ENCODE peak calls at places on chromosome 15, in four cellular contexts. A is glutamatergic neuron, O is GM20000, K is fibroblast of the aortic adventitia. T is an unnamed sample.

GRCh38 chr15:76391847-76392246 is 55.3 kb downstream of the ISL2 start:
- DNase-seq in A (no peak), O (no peak), K (peak), T (no peak)

GRCh38 chr15:29838352-29839010 is 16.2 kb upstream of the TJP1 start:
- DNase-seq in A (no peak), O (no peak), K (no peak), T (no peak)

GRCh38 chr15:90230071-90230494 is 3.7 kb downstream of the CIB1 start:
- DNase-seq in A (no peak), O (no peak), K (no peak), T (no peak)

GRCh38 chr15:40873625-40874561 is at the start of gene RHOV:
- DNase-seq in A (peak), O (peak), K (no peak), T (peak)

GRCh38 chr15:59456114-59456513 is 18.1 kb downstream of the FAM81A start:
- DNase-seq in A (no peak), O (no peak), K (no peak), T (no peak)

GRCh38 chr15:32669870-32670623 is 28.5 kb downstream of the SCG5 start:
- DNase-seq in A (peak), O (no peak), K (peak), T (no peak)

GRCh38 chr15:66269326-66270090 is 16.0 kb upstream of the MEGF11 start:
- DNase-seq in A (no peak), O (no peak), K (no peak), T (no peak)

GRCh38 chr15:25859838-25860645 is 3.1 kb downstream of the ATP10A start:
- DNase-seq in A (no peak), O (no peak), K (peak), T (no peak)

GRCh38 chr15:71342658-71343057 is 227.4 kb downstream of the THSD4 start:
- DNase-seq in A (no peak), O (no peak), K (no peak), T (no peak)

GRCh38 chr15:98648654-98649537 is 557 bp downstream of the IGF1R start:
- DNase-seq in A (peak), O (peak), K (peak), T (no peak)

GRCh38 chr15:92909131-92909781 is 9.1 kb downstream of the CHD2 start:
- DNase-seq in A (no peak), O (no peak), K (peak), T (no peak)

GRCh38 chr15:36185845-36186244 is 393.6 kb upstream of the CDIN1 start:
- DNase-seq in A (no peak), O (no peak), K (no peak), T (no peak)

GRCh38 chr15:57387011-57387410 is 10.7 kb downstream of the CGNL1 start:
- DNase-seq in A (no peak), O (no peak), K (no peak), T (no peak)

GRCh38 chr15:69393831-69394491 is 20.2 kb upstream of the KIF23 start:
- DNase-seq in A (no peak), O (no peak), K (no peak), T (no peak)

GRCh38 chr15:36965561-36966342 is 134.6 kb downstream of the MEIS2 start:
- DNase-seq in A (no peak), O (no peak), K (peak), T (no peak)

GRCh38 chr15:65862682-65863081 is 6.6 kb upstream of the RAB11A start:
- DNase-seq in A (peak), O (peak), K (peak), T (peak)

GRCh38 chr15:68586274-68586961 is 7.6 kb downstream of the CORO2B start:
- DNase-seq in A (peak), O (no peak), K (peak), T (no peak)

GRCh38 chr15:43185161-43186002 is at the start of gene CCNDBP1:
- DNase-seq in A (peak), O (peak), K (peak), T (peak)

GRCh38 chr15:25436707-25437106 is 2.1 kb downstream of the UBE3A start:
- DNase-seq in A (no peak), O (no peak), K (no peak), T (no peak)

GRCh38 chr15:61841461-61841860 is 218.8 kb downstream of the VPS13C start:
- DNase-seq in A (no peak), O (no peak), K (no peak), T (no peak)

GRCh38 chr15:36363335-36363734 is 216.1 kb upstream of the CDIN1 start:
- DNase-seq in A (no peak), O (no peak), K (peak), T (no peak)

GRCh38 chr15:100020181-100020580 is 286.9 kb upstream of the LYSMD4 start:
- DNase-seq in A (no peak), O (no peak), K (no peak), T (no peak)

GRCh38 chr15:92677998-92678397 is 22.4 kb upstream of the FAM174B start:
- DNase-seq in A (no peak), O (no peak), K (no peak), T (no peak)

GRCh38 chr15:45341775-45342174 is 36.6 kb downstream of the GATM start:
- DNase-seq in A (no peak), O (no peak), K (no peak), T (no peak)

GRCh38 chr15:64738231-64739095 is 36.9 kb downstream of the RBPMS2 start:
- DNase-seq in A (peak), O (no peak), K (no peak), T (no peak)

GRCh38 chr15:40909662-40910625 is 15.7 kb downstream of the VPS18 start:
- DNase-seq in A (no peak), O (no peak), K (peak), T (peak)

GRCh38 chr15:52677593-52677992 is 1.6 kb downstream of the ATOSA start:
- DNase-seq in A (no peak), O (peak), K (peak), T (no peak)

GRCh38 chr15:31302778-31303433 is 23.7 kb upstream of the KLF13 start:
- DNase-seq in A (no peak), O (peak), K (no peak), T (peak)

GRCh38 chr15:57505949-57506391 is 85.7 kb upstream of the MYZAP start:
- DNase-seq in A (no peak), O (no peak), K (peak), T (no peak)

GRCh38 chr15:31352283-31352880 is 25.7 kb downstream of the KLF13 start:
- DNase-seq in A (no peak), O (no peak), K (no peak), T (no peak)

GRCh38 chr15:65414841-65415621 is 7.7 kb downstream of the IGDCC4 start:
- DNase-seq in A (peak), O (no peak), K (peak), T (no peak)

GRCh38 chr15:67845974-67846373 is 6.1 kb upstream of the RNU6-1 start:
- DNase-seq in A (no peak), O (no peak), K (no peak), T (no peak)

GRCh38 chr15:101637038-101637437 is 15.1 kb downstream of the TM2D3 start:
- DNase-seq in A (no peak), O (no peak), K (no peak), T (no peak)

GRCh38 chr15:38414351-38414750 is 39.6 kb upstream of the FAM98B start:
- DNase-seq in A (peak), O (peak), K (peak), T (no peak)

DNA sequence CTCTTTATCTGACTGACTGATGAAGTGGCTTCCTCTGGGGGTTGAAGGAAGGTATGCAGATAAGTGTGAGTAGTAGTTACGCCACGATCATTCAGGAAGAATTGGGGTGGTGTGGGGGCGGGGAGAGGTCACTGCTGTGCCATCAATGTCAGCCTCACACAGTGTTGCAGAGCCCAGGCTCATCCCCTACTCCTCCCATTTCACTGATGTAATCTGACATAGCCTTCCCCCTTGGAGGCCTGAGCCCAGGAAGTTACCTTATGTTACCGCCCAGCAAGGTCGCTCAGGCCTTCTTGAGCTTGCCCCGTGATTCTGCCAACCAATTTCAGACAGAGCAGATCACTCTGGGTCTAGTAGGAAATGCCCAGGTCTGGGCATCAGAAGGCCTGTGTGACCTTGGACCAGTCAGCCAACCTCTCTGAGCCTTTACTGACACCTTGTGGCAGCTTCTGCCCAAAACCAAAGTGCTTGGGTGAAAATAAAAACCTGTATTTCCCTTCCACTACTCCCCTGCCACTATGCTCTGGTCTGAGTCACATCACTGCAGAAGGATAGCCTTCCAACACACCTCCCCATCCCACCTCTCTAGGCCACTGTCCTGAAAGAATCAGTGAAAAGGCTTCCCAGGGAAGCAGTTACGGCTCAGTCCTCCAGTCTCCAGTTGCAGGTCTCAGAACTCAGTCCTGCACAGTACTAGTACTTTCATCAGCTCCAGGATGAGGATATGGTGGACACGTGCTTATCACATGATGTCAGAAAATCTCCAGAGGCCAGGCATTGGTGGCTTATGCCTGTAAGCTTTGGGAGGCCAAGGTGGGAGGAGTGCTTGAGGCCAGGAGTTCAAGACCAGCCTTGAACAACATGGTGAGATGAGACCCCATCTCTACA is 28.1 kb upstream of the INSYN1 start:
- DNase-seq in A (no peak), O (no peak), K (peak), T (no peak)
- TF ChIP-seq CTCF in A (no peak), O (no peak), K (peak), T (no peak)

DNA sequence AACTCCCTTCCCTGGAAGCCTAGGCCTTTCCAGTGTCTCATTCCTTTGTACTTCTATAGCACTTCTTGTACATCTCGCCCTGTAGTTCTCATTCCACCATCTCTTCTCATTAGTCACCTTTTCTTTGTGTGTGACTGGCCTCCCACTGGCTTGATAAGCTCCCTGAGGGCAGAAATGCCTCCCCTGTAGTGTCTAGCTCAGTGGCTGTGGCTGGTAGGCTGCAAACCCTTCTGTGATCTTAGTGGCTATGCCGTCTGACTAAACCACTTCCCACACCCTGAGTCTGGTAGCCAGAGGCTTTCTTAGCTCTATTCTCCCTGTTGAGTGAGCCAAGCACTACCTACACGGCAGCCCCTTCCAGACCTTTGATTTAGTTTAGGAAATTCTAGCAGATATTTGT is 24.4 kb upstream of the TNFAIP8L3 start:
- DNase-seq in A (no peak), O (no peak), K (no peak), T (no peak)
- TF ChIP-seq CTCF in A (no peak), O (no peak), K (no peak), T (no peak)

DNA sequence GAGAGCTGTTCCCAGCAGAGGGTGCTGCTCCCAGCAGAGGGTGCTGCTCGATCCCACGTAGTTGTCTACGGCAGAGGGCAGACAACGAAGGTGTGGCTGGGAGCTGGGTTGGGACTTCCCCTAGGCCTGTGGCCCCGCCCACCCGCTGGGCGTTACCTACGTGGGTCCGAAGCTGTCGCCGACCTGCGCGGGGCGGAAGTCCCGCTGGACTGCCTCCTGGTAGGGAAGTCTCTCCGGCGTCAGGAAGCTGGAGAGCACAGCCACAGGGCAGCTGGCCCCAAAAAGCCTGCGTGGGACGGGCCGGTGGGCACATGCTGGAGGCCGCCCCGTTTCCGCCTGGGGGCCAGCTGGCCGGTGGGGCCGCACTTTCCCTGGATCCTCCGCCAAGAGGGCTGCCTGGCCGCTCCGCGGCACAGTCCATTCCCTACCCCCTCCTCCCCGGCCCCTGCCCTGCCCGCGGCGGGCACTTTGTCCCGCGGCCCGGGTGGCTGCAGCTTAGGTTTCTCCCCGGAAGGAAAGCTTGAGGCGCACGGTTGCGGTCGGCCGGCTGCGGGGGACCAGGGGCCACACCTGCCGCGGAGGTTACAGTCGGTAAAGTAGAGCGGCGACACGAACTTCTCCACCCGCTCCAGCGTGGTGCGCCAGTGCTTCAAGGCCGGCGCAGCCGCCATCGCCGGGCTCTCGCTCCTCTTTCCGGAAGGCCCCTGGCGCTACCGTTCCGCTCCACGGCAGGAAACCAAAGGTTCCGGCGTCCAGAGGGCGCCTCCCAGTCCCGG is at the start of gene MAN2C1:
- DNase-seq in A (peak), O (peak), K (peak), T (peak)
- TF ChIP-seq CTCF in A (no peak), O (peak), K (peak), T (peak)

GRCh38 chr15:95162967-95163531 is 931.7 kb downstream of the MCTP2 start:
- DNase-seq in A (no peak), O (no peak), K (peak), T (no peak)
- TF ChIP-seq CTCF in A (no peak), O (no peak), K (no peak), T (no peak)

T was measured in CD14-positive monocyte.